ENCODE peak calls at places on chromosomes 6 and 20, in seven cellular contexts. One of them, this sample, is unnamed.

GRCh38 chr20:59055302-59055701 is 12.7 kb upstream of the PRELID3B start:
- DNase-seq in uterus: no peak
- DNase-seq in tibial artery: no peak
- DNase-seq in neural progenitor cell: no peak
- DNase-seq in fibroblast of lung: no peak
- DNase-seq in body of pancreas: no peak
- DNase-seq in CD8-positive, alpha-beta memory T cell: peak; percentile 14
- DNase-seq in this sample: no peak

GRCh38 chr6:6461138-6461537 is 127.4 kb upstream of the LY86 start:
- DNase-seq in fibroblast of lung: no peak
- DNase-seq in body of pancreas: no peak
- DNase-seq in CD8-positive, alpha-beta memory T cell: no peak
- DNase-seq in neural progenitor cell: no peak
- DNase-seq in uterus: no peak
- DNase-seq in tibial artery: no peak
- DNase-seq in this sample: no peak

GRCh38 chr20:24708411-24709295 is 239.2 kb downstream of the SYNDIG1 start:
- DNase-seq in body of pancreas: no peak
- DNase-seq in uterus: no peak
- DNase-seq in tibial artery: no peak
- DNase-seq in CD8-positive, alpha-beta memory T cell: no peak
- DNase-seq in fibroblast of lung: no peak
- DNase-seq in neural progenitor cell: peak; percentile 23
- DNase-seq in this sample: no peak

GRCh38 chr6:114334237-114334636 is 8.6 kb downstream of the HS3ST5 start:
- DNase-seq in tibial artery: no peak
- DNase-seq in body of pancreas: no peak
- DNase-seq in uterus: no peak
- DNase-seq in fibroblast of lung: no peak
- DNase-seq in CD8-positive, alpha-beta memory T cell: no peak
- DNase-seq in neural progenitor cell: no peak
- DNase-seq in this sample: no peak

GRCh38 chr6:11413728-11414127 is 123.8 kb upstream of the TMEM170B start:
- DNase-seq in tibial artery: no peak
- DNase-seq in fibroblast of lung: peak; percentile 76
- DNase-seq in body of pancreas: no peak
- DNase-seq in CD8-positive, alpha-beta memory T cell: no peak
- DNase-seq in uterus: no peak
- DNase-seq in neural progenitor cell: no peak
- DNase-seq in this sample: no peak

GRCh38 chr20:2559641-2560040 is 23.3 kb downstream of the TMC2 start:
- DNase-seq in body of pancreas: no peak
- DNase-seq in uterus: no peak
- DNase-seq in fibroblast of lung: no peak
- DNase-seq in CD8-positive, alpha-beta memory T cell: no peak
- DNase-seq in neural progenitor cell: peak; percentile 25
- DNase-seq in tibial artery: no peak
- DNase-seq in this sample: no peak

GRCh38 chr6:36984581-36985383 is 1.2 kb downstream of the MTCH1 start:
- DNase-seq in neural progenitor cell: peak; percentile 84
- DNase-seq in tibial artery: peak; percentile 61
- DNase-seq in body of pancreas: peak; percentile 39
- DNase-seq in CD8-positive, alpha-beta memory T cell: peak; percentile 49
- DNase-seq in fibroblast of lung: peak; percentile 79
- DNase-seq in uterus: peak; percentile 52
- DNase-seq in this sample: peak; percentile 47

GRCh38 chr6:53679446-53679933 is 13.9 kb upstream of the KLHL31 start:
- DNase-seq in neural progenitor cell: no peak
- DNase-seq in fibroblast of lung: peak; percentile 46
- DNase-seq in body of pancreas: peak; percentile 13
- DNase-seq in CD8-positive, alpha-beta memory T cell: peak; percentile 34
- DNase-seq in uterus: no peak
- DNase-seq in tibial artery: no peak
- DNase-seq in this sample: no peak

GRCh38 chr6:57267586-57268293 is 45.6 kb upstream of the RAB23 start:
- DNase-seq in CD8-positive, alpha-beta memory T cell: peak; percentile 15
- DNase-seq in fibroblast of lung: peak; percentile 99
- DNase-seq in uterus: peak; percentile 63
- DNase-seq in body of pancreas: peak; percentile 18
- DNase-seq in neural progenitor cell: peak; percentile 45
- DNase-seq in tibial artery: peak; percentile 54
- DNase-seq in this sample: peak; percentile 89

GRCh38 chr20:5933802-5934436 is 16.4 kb downstream of the TRMT6 start:
- DNase-seq in neural progenitor cell: peak; percentile 18
- DNase-seq in tibial artery: no peak
- DNase-seq in uterus: no peak
- DNase-seq in CD8-positive, alpha-beta memory T cell: no peak
- DNase-seq in body of pancreas: no peak
- DNase-seq in fibroblast of lung: no peak
- DNase-seq in this sample: no peak

GRCh38 chr6:29647927-29648642 is 8.8 kb upstream of the MOG start:
- DNase-seq in uterus: no peak
- DNase-seq in fibroblast of lung: peak; percentile 23
- DNase-seq in CD8-positive, alpha-beta memory T cell: no peak
- DNase-seq in tibial artery: no peak
- DNase-seq in body of pancreas: no peak
- DNase-seq in neural progenitor cell: peak; percentile 40
- DNase-seq in this sample: no peak

GRCh38 chr20:40275738-40276137 is 413.3 kb downstream of the MAFB start:
- DNase-seq in tibial artery: no peak
- DNase-seq in body of pancreas: no peak
- DNase-seq in uterus: no peak
- DNase-seq in neural progenitor cell: peak; percentile 83
- DNase-seq in fibroblast of lung: no peak
- DNase-seq in CD8-positive, alpha-beta memory T cell: no peak
- DNase-seq in this sample: no peak

GRCh38 chr6:99119109-99120031 is 171.6 kb upstream of the FBXL4 start:
- DNase-seq in uterus: no peak
- DNase-seq in fibroblast of lung: peak; percentile 29
- DNase-seq in tibial artery: no peak
- DNase-seq in CD8-positive, alpha-beta memory T cell: no peak
- DNase-seq in neural progenitor cell: peak; percentile 75
- DNase-seq in body of pancreas: peak; percentile 14
- DNase-seq in this sample: no peak

GRCh38 chr6:108578595-108579038 is 17.9 kb downstream of the FOXO3 start:
- DNase-seq in tibial artery: no peak
- DNase-seq in uterus: no peak
- DNase-seq in fibroblast of lung: peak; percentile 81
- DNase-seq in neural progenitor cell: no peak
- DNase-seq in body of pancreas: no peak
- DNase-seq in CD8-positive, alpha-beta memory T cell: no peak
- DNase-seq in this sample: peak; percentile 57

GRCh38 chr6:20740727-20741126 is 206.5 kb downstream of the CDKAL1 start:
- DNase-seq in tibial artery: no peak
- DNase-seq in uterus: no peak
- DNase-seq in neural progenitor cell: no peak
- DNase-seq in CD8-positive, alpha-beta memory T cell: no peak
- DNase-seq in fibroblast of lung: no peak
- DNase-seq in body of pancreas: no peak
- DNase-seq in this sample: no peak

GRCh38 chr6:152338335-152339125 is 298.6 kb downstream of the SYNE1 start:
- DNase-seq in fibroblast of lung: no peak
- DNase-seq in neural progenitor cell: peak; percentile 33
- DNase-seq in body of pancreas: peak; percentile 53
- DNase-seq in tibial artery: peak; percentile 61
- DNase-seq in CD8-positive, alpha-beta memory T cell: peak; percentile 38
- DNase-seq in uterus: peak; percentile 56
- DNase-seq in this sample: no peak

GRCh38 chr6:137926207-137926731 is 59.2 kb downstream of the TNFAIP3 start:
- DNase-seq in CD8-positive, alpha-beta memory T cell: no peak
- DNase-seq in tibial artery: no peak
- DNase-seq in neural progenitor cell: peak; percentile 64
- DNase-seq in uterus: no peak
- DNase-seq in body of pancreas: no peak
- DNase-seq in fibroblast of lung: peak; percentile 97
- DNase-seq in this sample: peak; percentile 80

GRCh38 chr20:38725959-38726848 is 1.9 kb downstream of the SLC32A1 start:
- DNase-seq in CD8-positive, alpha-beta memory T cell: peak; percentile 14
- DNase-seq in body of pancreas: peak; percentile 45
- DNase-seq in fibroblast of lung: no peak
- DNase-seq in uterus: peak; percentile 39
- DNase-seq in tibial artery: no peak
- DNase-seq in neural progenitor cell: peak; percentile 95
- DNase-seq in this sample: peak; percentile 26

GRCh38 chr6:142380626-142381025 is 78.8 kb downstream of the ADGRG6 start:
- DNase-seq in CD8-positive, alpha-beta memory T cell: no peak
- DNase-seq in tibial artery: peak; percentile 65
- DNase-seq in body of pancreas: no peak
- DNase-seq in uterus: no peak
- DNase-seq in fibroblast of lung: no peak
- DNase-seq in neural progenitor cell: no peak
- DNase-seq in this sample: no peak

GRCh38 chr6:142377112-142377848 is 75.5 kb downstream of the ADGRG6 start:
- DNase-seq in body of pancreas: no peak
- DNase-seq in CD8-positive, alpha-beta memory T cell: no peak
- DNase-seq in fibroblast of lung: peak; percentile 34
- DNase-seq in tibial artery: no peak
- DNase-seq in uterus: no peak
- DNase-seq in neural progenitor cell: peak; percentile 45
- DNase-seq in this sample: no peak

GRCh38 chr6:142374965-142375733 is 73.3 kb downstream of the ADGRG6 start:
- DNase-seq in CD8-positive, alpha-beta memory T cell: no peak
- DNase-seq in uterus: no peak
- DNase-seq in fibroblast of lung: peak; percentile 92
- DNase-seq in tibial artery: no peak
- DNase-seq in body of pancreas: no peak
- DNase-seq in neural progenitor cell: no peak
- DNase-seq in this sample: peak; percentile 60

GRCh38 chr6:142376115-142376514 is 74.3 kb downstream of the ADGRG6 start:
- DNase-seq in neural progenitor cell: no peak
- DNase-seq in uterus: no peak
- DNase-seq in CD8-positive, alpha-beta memory T cell: no peak
- DNase-seq in tibial artery: no peak
- DNase-seq in fibroblast of lung: no peak
- DNase-seq in body of pancreas: no peak
- DNase-seq in this sample: no peak

DNA sequence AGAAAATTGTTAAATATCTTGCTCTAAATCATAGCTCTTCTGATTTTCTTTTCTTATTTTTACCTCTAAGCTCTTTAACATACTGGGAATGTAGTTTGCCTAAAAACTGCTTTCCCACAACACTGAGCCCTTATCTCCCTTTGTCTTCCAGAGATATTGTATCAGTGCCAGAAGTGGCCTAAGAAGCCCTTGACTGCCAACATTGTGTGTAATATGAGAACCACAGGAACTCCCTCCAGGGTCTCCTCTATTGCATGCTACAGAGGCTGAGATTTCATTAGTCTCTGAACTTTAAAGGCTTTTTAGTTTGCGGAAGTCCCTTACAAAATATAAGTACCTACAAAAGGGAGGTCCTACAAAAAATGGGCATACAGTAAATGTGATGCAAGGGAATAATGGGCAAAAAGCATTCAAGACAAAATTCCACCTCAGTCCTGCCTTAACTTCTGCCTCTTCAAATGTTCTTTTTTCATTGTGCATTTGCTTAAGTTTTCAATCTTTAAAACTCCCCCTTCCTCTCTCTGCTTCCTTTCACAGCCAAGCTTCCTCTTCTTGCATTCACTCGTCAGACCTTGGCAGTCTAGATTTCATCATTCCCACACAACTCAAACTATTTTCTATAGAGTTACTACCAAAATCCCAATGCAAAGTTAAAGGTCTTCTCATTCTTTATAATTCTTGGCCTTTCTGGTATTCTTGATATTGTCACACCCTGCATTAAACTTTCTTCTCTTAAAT is 76.5 kb downstream of the ADGRG6 start:
- DNase-seq in fibroblast of lung: peak; percentile 94
- DNase-seq in uterus: no peak
- DNase-seq in tibial artery: no peak
- DNase-seq in body of pancreas: no peak
- DNase-seq in CD8-positive, alpha-beta memory T cell: no peak
- DNase-seq in neural progenitor cell: no peak
- DNase-seq in this sample: peak; percentile 50
- H3K27ac ChIP-seq in fibroblast of lung: no peak overlapping the region
- H3K27ac ChIP-seq in uterus: no peak overlapping the region
- H3K27ac ChIP-seq in tibial artery: no peak overlapping the region
- H3K27ac ChIP-seq in body of pancreas: no peak overlapping the region
- H3K27ac ChIP-seq in CD8-positive, alpha-beta memory T cell: no peak overlapping the region
- H3K27ac ChIP-seq in neural progenitor cell: no peak overlapping the region
- H3K27ac ChIP-seq in this sample: no peak overlapping the region

DNA sequence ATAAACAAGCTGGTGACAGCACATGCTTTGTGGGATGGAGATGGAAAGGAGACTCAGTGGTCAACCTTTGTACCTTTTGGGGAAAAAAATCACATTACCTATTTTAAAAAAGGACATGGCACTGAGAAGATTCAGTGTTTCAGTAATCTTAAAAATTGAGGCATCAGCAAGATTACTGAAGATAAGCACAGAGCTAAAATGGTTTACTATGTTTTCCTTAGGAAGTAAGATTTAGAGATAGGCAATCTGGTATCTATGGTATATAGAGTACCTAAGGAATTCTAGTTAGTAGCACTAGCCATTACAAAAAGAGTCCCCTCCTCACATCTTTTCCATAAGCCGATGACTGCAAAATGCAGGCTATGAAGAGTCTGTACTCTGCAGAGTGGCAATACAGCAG is 35.7 kb downstream of the TOMM6 start:
- DNase-seq in fibroblast of lung: no peak
- DNase-seq in tibial artery: no peak
- DNase-seq in CD8-positive, alpha-beta memory T cell: no peak
- DNase-seq in neural progenitor cell: no peak
- DNase-seq in body of pancreas: no peak
- DNase-seq in uterus: no peak
- DNase-seq in this sample: no peak
- H3K36me3 ChIP-seq in fibroblast of lung: no peaks in the 10 kb centered on the region
- H3K36me3 ChIP-seq in tibial artery: no peaks in the 10 kb centered on the region
- H3K36me3 ChIP-seq in CD8-positive, alpha-beta memory T cell: no peaks in the 10 kb centered on the region
- H3K36me3 ChIP-seq in neural progenitor cell: no peaks in the 10 kb centered on the region
- H3K36me3 ChIP-seq in body of pancreas: no peaks in the 10 kb centered on the region
- H3K36me3 ChIP-seq in uterus: no peaks in the 10 kb centered on the region
- H3K36me3 ChIP-seq in this sample: no peaks in the 10 kb centered on the region

GRCh38 chr6:45445749-45446454 is 68.2 kb upstream of the SUPT3H start:
- DNase-seq in uterus: peak; percentile 71
- DNase-seq in body of pancreas: peak; percentile 59
- DNase-seq in tibial artery: peak; percentile 80
- DNase-seq in fibroblast of lung: peak; percentile 98
- DNase-seq in neural progenitor cell: no peak
- DNase-seq in CD8-positive, alpha-beta memory T cell: no peak
- DNase-seq in this sample: peak; percentile 99
- H3K4me1 ChIP-seq in uterus: no peaks in the 10 kb centered on the region
- H3K4me1 ChIP-seq in body of pancreas: peaks cover 17% of the 10 kb centered on the region
- H3K4me1 ChIP-seq in tibial artery: peaks cover 22% of the 10 kb centered on the region
- H3K4me1 ChIP-seq in fibroblast of lung: peaks cover 29% of the 10 kb centered on the region
- H3K4me1 ChIP-seq in neural progenitor cell: no peaks in the 10 kb centered on the region
- H3K4me1 ChIP-seq in CD8-positive, alpha-beta memory T cell: peaks cover 17% of the 10 kb centered on the region
- H3K4me1 ChIP-seq in this sample: peaks cover 49% of the 10 kb centered on the region

GRCh38 chr6:52482903-52483670 is 62.9 kb downstream of the EFHC1 start:
- DNase-seq in tibial artery: no peak
- DNase-seq in CD8-positive, alpha-beta memory T cell: no peak
- DNase-seq in fibroblast of lung: peak; percentile 66
- DNase-seq in uterus: no peak
- DNase-seq in body of pancreas: no peak
- DNase-seq in neural progenitor cell: no peak
- DNase-seq in this sample: no peak

DNA sequence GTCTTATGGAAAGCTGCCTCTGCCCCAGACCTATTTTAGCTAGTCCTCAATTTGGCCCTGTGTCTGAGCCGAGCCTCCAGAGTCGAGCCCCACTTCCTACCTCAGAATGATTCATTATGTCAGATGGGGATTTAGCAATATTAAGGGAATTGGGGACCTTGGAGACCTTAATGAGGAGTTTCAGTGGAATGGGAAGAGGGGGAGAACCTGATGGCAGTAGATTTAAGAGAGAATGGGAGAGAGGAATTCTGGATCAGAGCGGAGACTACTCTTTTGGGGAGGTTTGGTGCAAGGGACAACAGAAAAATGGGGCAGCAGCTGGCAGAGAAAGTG is 63.5 kb downstream of the EFHC1 start:
- DNase-seq in uterus: no peak
- DNase-seq in tibial artery: no peak
- DNase-seq in body of pancreas: no peak
- DNase-seq in neural progenitor cell: no peak
- DNase-seq in CD8-positive, alpha-beta memory T cell: no peak
- DNase-seq in fibroblast of lung: no peak
- DNase-seq in this sample: no peak
- H3K27ac ChIP-seq in uterus: no peak overlapping the region
- H3K27ac ChIP-seq in tibial artery: no peak overlapping the region
- H3K27ac ChIP-seq in body of pancreas: no peak overlapping the region
- H3K27ac ChIP-seq in neural progenitor cell: no peak overlapping the region
- H3K27ac ChIP-seq in CD8-positive, alpha-beta memory T cell: no peak overlapping the region
- H3K27ac ChIP-seq in fibroblast of lung: no peak overlapping the region
- H3K27ac ChIP-seq in this sample: no peak overlapping the region

This sample was measured in SJSA1.